ENCODE peak calls at places on chromosomes 2 and 18, in five cellular contexts. U is A172; H is stimulated activated CD8-positive, alpha-beta memory T cell treated with anti-CD3 and anti-CD28 coated beads, Interleukin-15, amount 100 ng/mL, for 4 hours; W is activated CD4-positive, alpha-beta T cell treated with anti-CD3 and anti-CD28 coated beads, Interleukin-2, amount 50 U/mL, for 24 hours; S is amniotic stem cell. B is an unnamed sample.

GRCh38 chr2:177332041-177332991 is 60.3 kb upstream of the AGPS start:
- DNase-seq in U (peak; percentile 56), H (no peak), W (peak; percentile 38), S (no peak), B (peak; percentile 56)

GRCh38 chr18:44942073-44942472 is 261.4 kb downstream of the SETBP1 start:
- DNase-seq in U (no peak), H (no peak), W (no peak), S (no peak), B (no peak)

GRCh38 chr2:227789803-227790202 is 23.8 kb upstream of the CCL20 start:
- DNase-seq in U (no peak), H (no peak), W (no peak), S (no peak), B (no peak)

GRCh38 chr2:71609958-71610357 is 156.6 kb downstream of the DYSF start:
- DNase-seq in U (peak; percentile 50), H (no peak), W (no peak), S (peak; percentile 67), B (peak; percentile 48)

GRCh38 chr2:47295981-47296350 is 107.0 kb upstream of the MSH2 start:
- DNase-seq in U (no peak), H (no peak), W (no peak), S (no peak), B (no peak)

GRCh38 chr18:34591920-34592444 is 118.1 kb upstream of the DTNA start:
- DNase-seq in U (no peak), H (no peak), W (no peak), S (no peak), B (no peak)

GRCh38 chr2:209563453-209563852 is 139.6 kb downstream of the MAP2 start:
- DNase-seq in U (no peak), H (no peak), W (no peak), S (no peak), B (no peak)

GRCh38 chr18:493974-494601 is 6.4 kb downstream of the COLEC12 start:
- DNase-seq in U (no peak), H (no peak), W (no peak), S (no peak), B (no peak)

B was measured in RCC 7860.